ENCODE peak calls at places on chromosomes 1 and 21, in six cellular contexts. V is mammary epithelial cell, R is cardiac muscle cell, G is coronary artery, N is heart right ventricle, T is lower lobe of right lung. O is an unnamed sample.

GRCh38 chr21:37208741-37209225 is 58.4 kb downstream of the VPS26C start:
- DNase-seq in G (no peak), V (no peak), T (no peak), N (peak; percentile 36), R (no peak), O (no peak)

GRCh38 chr1:111907321-111907720 is 82.1 kb downstream of the KCND3 start:
- DNase-seq in V (peak; percentile 5), G (no peak), R (no peak), T (no peak), N (no peak), O (peak; percentile 10)

GRCh38 chr1:21324368-21325137 is 34.3 kb upstream of the ECE1 start:
- DNase-seq in T (peak; percentile 84), G (peak; percentile 98), V (peak; percentile 96), N (peak; percentile 80), R (peak; percentile 88), O (peak; percentile 88)

GRCh38 chr1:229296541-229296941 is 25.6 kb downstream of the RAB4A start:
- DNase-seq in N (peak; percentile 38), R (peak; percentile 45), G (no peak), T (no peak), V (peak; percentile 37), O (peak; percentile 98)

GRCh38 chr1:24018611-24019580 is 38.8 kb upstream of the SRSF10 start:
- DNase-seq in N (peak; percentile 99), G (peak; percentile 99), V (peak; percentile 95), R (peak; percentile 100), T (peak; percentile 94), O (peak; percentile 95)

GRCh38 chr1:188652678-188653077 is 1823.9 kb downstream of the PLA2G4A start:
- DNase-seq in V (peak; percentile 4), R (peak; percentile 60), N (no peak), T (no peak), G (no peak), O (no peak)

GRCh38 chr1:236854602-236854978 is 59.5 kb downstream of the MTR start:
- DNase-seq in G (no peak), T (no peak), R (peak; percentile 62), N (no peak), V (peak; percentile 34), O (peak; percentile 76)

GRCh38 chr1:223486366-223486765 is 93.2 kb downstream of the CCDC185 start:
- DNase-seq in R (no peak), V (no peak), N (no peak), G (no peak), T (no peak), O (no peak)

GRCh38 chr1:243723458-243724043 is 126.5 kb downstream of the AKT3 start:
- DNase-seq in R (peak; percentile 65), V (no peak), T (no peak), G (no peak), N (no peak), O (no peak)

GRCh38 chr1:84415386-84415785 is 17.1 kb downstream of the DNASE2B start:
- DNase-seq in R (no peak), N (no peak), T (no peak), G (no peak), V (no peak), O (peak; percentile 15)

GRCh38 chr1:214717323-214717722 is 114.3 kb downstream of the CENPF start:
- DNase-seq in V (no peak), N (no peak), G (no peak), R (no peak), T (no peak), O (peak; percentile 53)

GRCh38 chr21:44449473-44450363 is 5.6 kb upstream of the LRRC3 start:
- DNase-seq in R (no peak), V (no peak), G (no peak), T (no peak), N (no peak), O (no peak)

GRCh38 chr1:35192056-35192852 is 691 bp downstream of the SFPQ start:
- DNase-seq in N (peak; percentile 89), T (peak; percentile 91), G (peak; percentile 91), R (peak; percentile 88), V (peak; percentile 71), O (peak; percentile 82)
- TF ChIP-seq CTCF in N (peak; percentile 44), T (peak; percentile 26), G (peak; percentile 15), R (no peak), V (no peak), O (no peak)

DNA sequence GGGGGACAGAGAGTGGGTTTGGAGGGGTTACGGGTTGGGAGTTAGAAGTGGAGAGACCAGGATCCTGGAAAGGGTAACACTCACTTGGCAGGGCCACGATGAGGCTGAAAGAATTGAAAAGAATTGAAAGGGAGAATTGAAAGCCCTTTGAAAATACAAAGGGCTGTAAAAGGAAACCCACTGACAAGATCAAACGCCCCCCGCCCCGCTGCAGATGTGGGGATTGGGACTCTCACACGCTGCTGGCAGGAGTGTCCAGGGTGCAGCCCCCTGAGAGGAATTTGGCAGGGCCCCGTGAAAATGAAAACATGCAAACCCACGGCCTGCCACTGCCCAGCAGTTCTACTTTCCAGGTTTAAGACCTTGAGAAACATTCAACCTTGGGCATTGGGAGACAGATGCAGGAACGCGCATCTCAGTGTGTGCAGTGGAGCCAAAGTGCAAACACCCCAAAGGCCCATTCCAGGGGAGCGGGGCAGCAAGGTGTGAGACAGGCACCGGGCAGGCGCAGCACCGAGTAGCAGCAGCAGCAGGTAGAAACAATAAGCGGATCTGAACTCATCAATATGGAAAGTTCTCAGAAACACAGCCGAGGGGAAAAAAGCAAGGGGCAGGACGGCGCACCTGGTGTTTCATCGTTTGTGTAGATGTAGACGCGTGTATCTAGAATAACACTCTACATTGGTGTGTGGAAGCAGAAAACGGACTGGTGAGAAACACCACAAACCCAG is 8.3 kb upstream of the TNFRSF1B start:
- DNase-seq in V (no peak), R (no peak), G (no peak), T (no peak), N (no peak), O (no peak)
- H3K4me3 ChIP-seq in V (no peak overlapping the region), R (no peak overlapping the region), G (no peak overlapping the region), T (no peak overlapping the region), N (no peak overlapping the region), O (no peak overlapping the region)

GRCh38 chr1:32933742-32934322 is 30.8 kb downstream of the RNF19B start:
- DNase-seq in V (peak; percentile 80), T (no peak), N (peak; percentile 38), G (no peak), R (peak; percentile 66), O (peak; percentile 32)
- TF ChIP-seq CTCF in V (no peak), T (no peak), N (no peak), G (no peak), R (no peak), O (no peak)

DNA sequence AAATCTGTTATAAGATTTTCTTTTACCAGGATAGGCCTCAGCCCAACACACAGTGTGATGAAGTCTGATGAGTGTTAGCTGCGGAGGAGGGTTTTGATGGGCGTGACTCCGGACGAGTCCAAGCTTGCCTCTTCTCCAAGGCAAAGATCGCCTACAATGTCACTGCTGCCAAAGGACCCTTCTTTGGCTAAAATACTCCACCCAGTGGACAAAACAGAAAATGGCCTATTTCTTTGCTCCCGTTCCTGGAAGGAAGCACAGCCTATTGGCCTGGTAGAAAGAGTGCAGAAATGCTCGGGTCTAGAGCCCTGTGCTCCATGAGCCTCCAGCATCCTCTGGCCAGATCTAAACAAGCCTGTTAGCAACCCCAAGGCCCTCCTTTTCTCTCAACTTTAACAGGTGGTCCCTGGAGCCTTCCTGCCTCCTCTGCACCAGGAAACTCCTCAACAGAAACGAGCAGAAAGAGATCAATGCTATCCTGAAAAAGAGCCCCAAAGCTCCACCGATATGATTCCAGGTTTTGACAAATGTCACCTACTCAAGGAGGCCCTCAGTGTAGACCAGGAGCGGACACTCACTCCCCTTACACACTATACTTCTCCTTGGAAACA is 3.4 kb upstream of the CASQ2 start:
- DNase-seq in V (peak; percentile 94), T (peak; percentile 51), R (peak; percentile 90), G (peak; percentile 85), N (peak; percentile 77), O (peak; percentile 99)
- H3K4me3 ChIP-seq in V (no peak overlapping the region), T (no peak overlapping the region), R (no peak overlapping the region), G (peak overlapping the region; percentile 52), N (no peak overlapping the region), O (no peak overlapping the region)

GRCh38 chr1:58095183-58095582 is 451.3 kb downstream of the OMA1 start:
- DNase-seq in R (no peak), G (no peak), T (no peak), N (no peak), V (no peak), O (no peak)
- TF ChIP-seq CTCF in R (no peak), G (no peak), T (no peak), N (no peak), V (no peak), O (no peak)

GRCh38 chr1:155304558-155305063 is 3.4 kb upstream of the PKLR start:
- DNase-seq in V (no peak), N (no peak), G (no peak), T (no peak), R (no peak), O (no peak)
- H3K4me3 ChIP-seq in V (no peak overlapping the region), N (no peak overlapping the region), G (no peak overlapping the region), T (no peak overlapping the region), R (no peak overlapping the region), O (no peak overlapping the region)

GRCh38 chr1:25875154-25875855 is at the start of gene PAQR7:
- DNase-seq in G (peak; percentile 87), T (peak; percentile 84), N (peak; percentile 73), V (peak; percentile 64), R (peak; percentile 82), O (peak; percentile 65)
- TF ChIP-seq CTCF in G (no peak), T (no peak), N (no peak), V (no peak), R (no peak), O (no peak)

GRCh38 chr1:226135709-226136108 is 50.8 kb downstream of the ACBD3 start:
- DNase-seq in N (no peak), G (no peak), V (no peak), T (no peak), R (no peak), O (no peak)

GRCh38 chr1:226132731-226133503 is 53.6 kb downstream of the ACBD3 start:
- DNase-seq in R (no peak), N (no peak), V (peak; percentile 72), G (no peak), T (peak; percentile 61), O (peak; percentile 80)

GRCh38 chr1:226133504-226134123 is 52.9 kb downstream of the ACBD3 start:
- DNase-seq in R (no peak), G (no peak), T (no peak), N (no peak), V (no peak), O (no peak)

GRCh38 chr1:226135059-226135651 is 51.4 kb downstream of the ACBD3 start:
- DNase-seq in R (peak; percentile 50), T (peak; percentile 82), V (no peak), N (no peak), G (no peak), O (peak; percentile 43)

GRCh38 chr1:226134170-226135058 is 52.1 kb downstream of the ACBD3 start:
- DNase-seq in G (no peak), V (no peak), R (no peak), T (no peak), N (no peak), O (no peak)
- H3K4me3 ChIP-seq in G (peak overlapping the region; percentile 39), V (no peak overlapping the region), R (no peak overlapping the region), T (no peak overlapping the region), N (no peak overlapping the region), O (no peak overlapping the region)

GRCh38 chr1:201511396-201511795 is 4.5 kb upstream of the CSRP1 start:
- DNase-seq in T (no peak), N (no peak), V (no peak), R (no peak), G (no peak), O (no peak)
- TF ChIP-seq CTCF in T (no peak), N (no peak), V (no peak), R (no peak), G (no peak), O (no peak)